ENCODE peak calls at places on chromosomes 11 and 22, in four cellular contexts. J is heart right ventricle; Q is stimulated activated CD8-positive, alpha-beta memory T cell treated with anti-CD3 and anti-CD28 coated beads, Interleukin-2, amount 100 ng/mL, for 48 hours; D is MM.1S. H is an unnamed sample.

GRCh38 chr11:44496391-44496790 is 69.1 kb upstream of the CD82 start:
- DNase-seq in J (no peak), Q (no peak), D (no peak), H (no peak)

GRCh38 chr11:12276831-12277475 is 100.4 kb upstream of the PARVA start:
- DNase-seq in J (no peak), Q (no peak), D (no peak), H (no peak)

GRCh38 chr11:6531267-6531752 is 34.2 kb downstream of the DNHD1 start:
- DNase-seq in J (no peak), Q (no peak), D (no peak), H (peak; percentile 39)

GRCh38 chr11:114350022-114350421 is 50.3 kb downstream of the C11orf71 start:
- DNase-seq in J (no peak), Q (no peak), D (no peak), H (no peak)

GRCh38 chr11:2390871-2391662 is 9.5 kb upstream of the TSSC4 start:
- DNase-seq in J (no peak), Q (no peak), D (no peak), H (peak; percentile 70)

GRCh38 chr22:41271787-41272186 is 14.2 kb downstream of the RANGAP1 start:
- DNase-seq in J (no peak), Q (no peak), D (no peak), H (no peak)

GRCh38 chr11:124865181-124865901 is at the start of gene ROBO3:
- DNase-seq in J (no peak), Q (no peak), D (no peak), H (no peak)

GRCh38 chr11:707817-708420 is 1.9 kb downstream of the EPS8L2 start:
- DNase-seq in J (no peak), Q (no peak), D (no peak), H (no peak)

GRCh38 chr11:67268036-67268683 is 1.9 kb downstream of the GRK2 start:
- DNase-seq in J (peak; percentile 28), Q (peak; percentile 65), D (peak; percentile 31), H (no peak)

GRCh38 chr11:29978549-29978948 is 38.3 kb downstream of the KCNA4 start:
- DNase-seq in J (no peak), Q (no peak), D (no peak), H (no peak)

GRCh38 chr11:11155962-11156815 is 196.9 kb downstream of the CSNK2A3 start:
- DNase-seq in J (peak; percentile 26), Q (peak; percentile 39), D (no peak), H (no peak)

GRCh38 chr11:91717169-91717568 is 507.4 kb upstream of the FAT3 start:
- DNase-seq in J (no peak), Q (no peak), D (no peak), H (no peak)

GRCh38 chr11:111303476-111303875 is 5.1 kb downstream of the POU2AF3 start:
- DNase-seq in J (no peak), Q (no peak), D (no peak), H (no peak)

GRCh38 chr11:22707119-22707899 is 40.9 kb downstream of the GAS2 start:
- DNase-seq in J (no peak), Q (no peak), D (no peak), H (no peak)

GRCh38 chr11:8717876-8718753 is 35.5 kb downstream of the RPL27A start:
- DNase-seq in J (peak; percentile 39), Q (no peak), D (no peak), H (peak; percentile 85)

GRCh38 chr22:21766933-21767462 is 31.4 kb upstream of the YPEL1 start:
- DNase-seq in J (no peak), Q (peak; percentile 54), D (no peak), H (no peak)

GRCh38 chr22:38205261-38206128 is 3.7 kb downstream of the MAFF start:
- DNase-seq in J (peak; percentile 78), Q (no peak), D (no peak), H (no peak)

GRCh38 chr11:91587131-91587530 is 637.5 kb upstream of the FAT3 start:
- DNase-seq in J (no peak), Q (no peak), D (no peak), H (no peak)

GRCh38 chr11:45264839-45265515 is 21.2 kb downstream of the SYT13 start:
- DNase-seq in J (no peak), Q (no peak), D (no peak), H (peak; percentile 88)

GRCh38 chr11:67119577-67120391 is 721 bp downstream of the KDM2A start:
- DNase-seq in J (peak; percentile 23), Q (no peak), D (peak; percentile 29), H (peak; percentile 15)

GRCh38 chr11:1881442-1882264 is 10.0 kb downstream of the PRR33 start:
- DNase-seq in J (peak; percentile 75), Q (no peak), D (no peak), H (no peak)

GRCh38 chr11:106920899-106921504 is 97.3 kb downstream of the GUCY1A2 start:
- DNase-seq in J (no peak), Q (no peak), D (no peak), H (no peak)

GRCh38 chr11:1659478-1659877 is 29.9 kb downstream of the KRTAP5-5 start:
- DNase-seq in J (no peak), Q (no peak), D (no peak), H (no peak)